ENCODE peak calls at places on chromosomes 6 and 20, in eight cellular contexts. One of them, this sample, is unnamed.

GRCh38 chr6:154258064-154258757 is 98.4 kb downstream of the IPCEF1 start:
- DNase-seq in ovary: no peak
- DNase-seq in transverse colon: no peak
- DNase-seq in body of pancreas: no peak
- DNase-seq in adrenal gland: no peak
- DNase-seq in uterus: no peak
- DNase-seq in A549: no peak
- DNase-seq in breast epithelium: no peak
- DNase-seq in this sample: no peak

GRCh38 chr20:47792021-47792618 is 6.8 kb upstream of the SULF2 start:
- DNase-seq in ovary: peak; percentile 81
- DNase-seq in uterus: peak; percentile 77
- DNase-seq in A549: no peak
- DNase-seq in transverse colon: peak; percentile 37
- DNase-seq in breast epithelium: peak; percentile 67
- DNase-seq in adrenal gland: peak; percentile 74
- DNase-seq in body of pancreas: peak; percentile 47
- DNase-seq in this sample: no peak

GRCh38 chr6:35063701-35064507 is 77.2 kb downstream of the TCP11 start:
- DNase-seq in breast epithelium: no peak
- DNase-seq in A549: no peak
- DNase-seq in adrenal gland: no peak
- DNase-seq in uterus: no peak
- DNase-seq in ovary: no peak
- DNase-seq in transverse colon: no peak
- DNase-seq in body of pancreas: no peak
- DNase-seq in this sample: no peak

GRCh38 chr6:133553652-133554051 is 312.5 kb downstream of the EYA4 start:
- DNase-seq in uterus: peak; percentile 23
- DNase-seq in A549: no peak
- DNase-seq in transverse colon: peak; percentile 10
- DNase-seq in body of pancreas: peak; percentile 67
- DNase-seq in ovary: peak; percentile 50
- DNase-seq in breast epithelium: no peak
- DNase-seq in adrenal gland: peak; percentile 63
- DNase-seq in this sample: no peak

GRCh38 chr6:11270030-11271027 is 37.9 kb upstream of the NEDD9 start:
- DNase-seq in breast epithelium: no peak
- DNase-seq in A549: no peak
- DNase-seq in uterus: no peak
- DNase-seq in ovary: no peak
- DNase-seq in transverse colon: peak; percentile 76
- DNase-seq in adrenal gland: peak; percentile 78
- DNase-seq in body of pancreas: peak; percentile 29
- DNase-seq in this sample: no peak

GRCh38 chr6:160965893-160966292 is 25.7 kb upstream of the MAP3K4 start:
- DNase-seq in uterus: no peak
- DNase-seq in A549: no peak
- DNase-seq in body of pancreas: no peak
- DNase-seq in ovary: no peak
- DNase-seq in breast epithelium: no peak
- DNase-seq in transverse colon: no peak
- DNase-seq in adrenal gland: no peak
- DNase-seq in this sample: no peak

GRCh38 chr20:63877755-63878470 is 12.8 kb downstream of the TPD52L2 start:
- DNase-seq in body of pancreas: no peak
- DNase-seq in A549: no peak
- DNase-seq in transverse colon: no peak
- DNase-seq in breast epithelium: no peak
- DNase-seq in ovary: no peak
- DNase-seq in uterus: no peak
- DNase-seq in adrenal gland: no peak
- DNase-seq in this sample: no peak

GRCh38 chr6:153511896-153512496 is 380.9 kb upstream of the RGS17 start:
- DNase-seq in transverse colon: no peak
- DNase-seq in uterus: no peak
- DNase-seq in body of pancreas: no peak
- DNase-seq in ovary: no peak
- DNase-seq in breast epithelium: no peak
- DNase-seq in A549: peak; percentile 6
- DNase-seq in adrenal gland: no peak
- DNase-seq in this sample: no peak

GRCh38 chr6:3546121-3546520 is 89.3 kb upstream of the SLC22A23 start:
- DNase-seq in ovary: no peak
- DNase-seq in transverse colon: peak; percentile 80
- DNase-seq in uterus: no peak
- DNase-seq in breast epithelium: no peak
- DNase-seq in body of pancreas: no peak
- DNase-seq in A549: no peak
- DNase-seq in adrenal gland: no peak
- DNase-seq in this sample: no peak

GRCh38 chr6:4928426-4928825 is 75.4 kb downstream of the RPP40 start:
- DNase-seq in breast epithelium: no peak
- DNase-seq in transverse colon: no peak
- DNase-seq in ovary: no peak
- DNase-seq in adrenal gland: no peak
- DNase-seq in A549: no peak
- DNase-seq in uterus: no peak
- DNase-seq in body of pancreas: no peak
- DNase-seq in this sample: no peak

GRCh38 chr6:9200712-9201111 is 765.4 kb upstream of the SLC35B3 start:
- DNase-seq in breast epithelium: no peak
- DNase-seq in body of pancreas: no peak
- DNase-seq in ovary: no peak
- DNase-seq in uterus: no peak
- DNase-seq in transverse colon: no peak
- DNase-seq in adrenal gland: no peak
- DNase-seq in A549: no peak
- DNase-seq in this sample: no peak

GRCh38 chr6:29517245-29517644 is 29.5 kb upstream of the MAS1L start:
- DNase-seq in breast epithelium: no peak
- DNase-seq in body of pancreas: no peak
- DNase-seq in ovary: no peak
- DNase-seq in A549: no peak
- DNase-seq in uterus: no peak
- DNase-seq in adrenal gland: no peak
- DNase-seq in transverse colon: no peak
- DNase-seq in this sample: peak; percentile 69

GRCh38 chr20:34624628-34625027 is 52.3 kb downstream of the PIGU start:
- DNase-seq in A549: no peak
- DNase-seq in transverse colon: no peak
- DNase-seq in ovary: no peak
- DNase-seq in breast epithelium: peak; percentile 62
- DNase-seq in adrenal gland: peak; percentile 71
- DNase-seq in body of pancreas: no peak
- DNase-seq in uterus: no peak
- DNase-seq in this sample: no peak

GRCh38 chr6:113383701-113384100 is 473.4 kb upstream of the MARCKS start:
- DNase-seq in adrenal gland: no peak
- DNase-seq in transverse colon: no peak
- DNase-seq in breast epithelium: no peak
- DNase-seq in uterus: no peak
- DNase-seq in body of pancreas: no peak
- DNase-seq in ovary: no peak
- DNase-seq in A549: no peak
- DNase-seq in this sample: no peak

GRCh38 chr6:26032387-26033131 is 54.7 kb upstream of the HFE start:
- DNase-seq in A549: no peak
- DNase-seq in transverse colon: peak; percentile 42
- DNase-seq in adrenal gland: no peak
- DNase-seq in uterus: no peak
- DNase-seq in breast epithelium: no peak
- DNase-seq in ovary: no peak
- DNase-seq in body of pancreas: no peak
- DNase-seq in this sample: no peak

GRCh38 chr6:25006565-25007001 is 70.8 kb upstream of the RIPOR2 start:
- DNase-seq in uterus: peak; percentile 51
- DNase-seq in A549: no peak
- DNase-seq in breast epithelium: no peak
- DNase-seq in transverse colon: peak; percentile 57
- DNase-seq in ovary: no peak
- DNase-seq in adrenal gland: peak; percentile 76
- DNase-seq in body of pancreas: peak; percentile 73
- DNase-seq in this sample: no peak
- TF ChIP-seq POLR2A in uterus: no peak
- TF ChIP-seq POLR2A in A549: no peak
- TF ChIP-seq POLR2A in breast epithelium: no peak
- TF ChIP-seq POLR2A in transverse colon: peak; percentile 26
- TF ChIP-seq POLR2A in ovary: no peak
- TF ChIP-seq POLR2A in adrenal gland: no peak
- TF ChIP-seq POLR2A in body of pancreas: peak; percentile 66
- TF ChIP-seq POLR2A in this sample: no peak

GRCh38 chr6:109455161-109455501 is 441 bp downstream of the MICAL1 start:
- DNase-seq in body of pancreas: no peak
- DNase-seq in breast epithelium: no peak
- DNase-seq in adrenal gland: peak; percentile 51
- DNase-seq in uterus: no peak
- DNase-seq in transverse colon: peak; percentile 63
- DNase-seq in ovary: no peak
- DNase-seq in A549: no peak
- DNase-seq in this sample: no peak
- H3K4me1 ChIP-seq in body of pancreas: peaks cover 18% of the 10 kb centered on the region
- H3K4me1 ChIP-seq in breast epithelium: no peaks in the 10 kb centered on the region
- H3K4me1 ChIP-seq in adrenal gland: peaks cover 34% of the 10 kb centered on the region
- H3K4me1 ChIP-seq in uterus: no peaks in the 10 kb centered on the region
- H3K4me1 ChIP-seq in transverse colon: peaks cover 37% of the 10 kb centered on the region
- H3K4me1 ChIP-seq in ovary: peaks cover 3% of the 10 kb centered on the region
- H3K4me1 ChIP-seq in A549: peaks cover 14% of the 10 kb centered on the region
- H3K4me1 ChIP-seq in this sample: peaks cover 54% of the 10 kb centered on the region

GRCh38 chr20:51335329-51335841 is 207.1 kb downstream of the NFATC2 start:
- DNase-seq in A549: peak; percentile 40
- DNase-seq in uterus: no peak
- DNase-seq in ovary: no peak
- DNase-seq in breast epithelium: no peak
- DNase-seq in adrenal gland: no peak
- DNase-seq in body of pancreas: no peak
- DNase-seq in transverse colon: no peak
- DNase-seq in this sample: no peak
- TF ChIP-seq CTCF in A549: no peak
- TF ChIP-seq CTCF in uterus: no peak
- TF ChIP-seq CTCF in ovary: no peak
- TF ChIP-seq CTCF in breast epithelium: no peak
- TF ChIP-seq CTCF in adrenal gland: no peak
- TF ChIP-seq CTCF in body of pancreas: no peak
- TF ChIP-seq CTCF in transverse colon: no peak
- TF ChIP-seq CTCF in this sample: no peak

GRCh38 chr6:128531696-128532095 is 11.3 kb upstream of the PTPRK start:
- DNase-seq in transverse colon: no peak
- DNase-seq in A549: no peak
- DNase-seq in uterus: no peak
- DNase-seq in ovary: no peak
- DNase-seq in body of pancreas: no peak
- DNase-seq in breast epithelium: no peak
- DNase-seq in adrenal gland: no peak
- DNase-seq in this sample: no peak
- TF ChIP-seq POLR2A in transverse colon: no peak
- TF ChIP-seq POLR2A in A549: no peak
- TF ChIP-seq POLR2A in uterus: no peak
- TF ChIP-seq POLR2A in ovary: no peak
- TF ChIP-seq POLR2A in body of pancreas: no peak
- TF ChIP-seq POLR2A in breast epithelium: no peak
- TF ChIP-seq POLR2A in adrenal gland: no peak
- TF ChIP-seq POLR2A in this sample: no peak

GRCh38 chr20:38180781-38181180 is 15.7 kb upstream of the TGM2 start:
- DNase-seq in adrenal gland: no peak
- DNase-seq in uterus: peak; percentile 9
- DNase-seq in A549: no peak
- DNase-seq in ovary: no peak
- DNase-seq in body of pancreas: no peak
- DNase-seq in transverse colon: no peak
- DNase-seq in breast epithelium: no peak
- DNase-seq in this sample: no peak
- H3K4me1 ChIP-seq in adrenal gland: peaks cover 4% of the 10 kb centered on the region
- H3K4me1 ChIP-seq in uterus: no peaks in the 10 kb centered on the region
- H3K4me1 ChIP-seq in A549: peaks cover 19% of the 10 kb centered on the region
- H3K4me1 ChIP-seq in ovary: no peaks in the 10 kb centered on the region
- H3K4me1 ChIP-seq in body of pancreas: no peaks in the 10 kb centered on the region
- H3K4me1 ChIP-seq in transverse colon: no peaks in the 10 kb centered on the region
- H3K4me1 ChIP-seq in breast epithelium: no peaks in the 10 kb centered on the region
- H3K4me1 ChIP-seq in this sample: no peaks in the 10 kb centered on the region

GRCh38 chr20:17875981-17876385 is 92.6 kb downstream of the SNX5 start:
- DNase-seq in transverse colon: no peak
- DNase-seq in body of pancreas: peak; percentile 36
- DNase-seq in A549: no peak
- DNase-seq in ovary: no peak
- DNase-seq in uterus: no peak
- DNase-seq in adrenal gland: no peak
- DNase-seq in breast epithelium: no peak
- DNase-seq in this sample: no peak

GRCh38 chr20:17878069-17878911 is 90.3 kb downstream of the SNX5 start:
- DNase-seq in body of pancreas: no peak
- DNase-seq in transverse colon: no peak
- DNase-seq in ovary: no peak
- DNase-seq in A549: no peak
- DNase-seq in uterus: no peak
- DNase-seq in breast epithelium: no peak
- DNase-seq in adrenal gland: no peak
- DNase-seq in this sample: no peak

GRCh38 chr20:17882065-17882833 is 86.3 kb downstream of the SNX5 start:
- DNase-seq in body of pancreas: no peak
- DNase-seq in breast epithelium: no peak
- DNase-seq in transverse colon: no peak
- DNase-seq in A549: no peak
- DNase-seq in ovary: no peak
- DNase-seq in uterus: no peak
- DNase-seq in adrenal gland: no peak
- DNase-seq in this sample: no peak

GRCh38 chr20:17881741-17882064 is 86.9 kb downstream of the SNX5 start:
- DNase-seq in adrenal gland: no peak
- DNase-seq in breast epithelium: no peak
- DNase-seq in transverse colon: no peak
- DNase-seq in ovary: no peak
- DNase-seq in uterus: no peak
- DNase-seq in body of pancreas: no peak
- DNase-seq in A549: no peak
- DNase-seq in this sample: no peak

DNA sequence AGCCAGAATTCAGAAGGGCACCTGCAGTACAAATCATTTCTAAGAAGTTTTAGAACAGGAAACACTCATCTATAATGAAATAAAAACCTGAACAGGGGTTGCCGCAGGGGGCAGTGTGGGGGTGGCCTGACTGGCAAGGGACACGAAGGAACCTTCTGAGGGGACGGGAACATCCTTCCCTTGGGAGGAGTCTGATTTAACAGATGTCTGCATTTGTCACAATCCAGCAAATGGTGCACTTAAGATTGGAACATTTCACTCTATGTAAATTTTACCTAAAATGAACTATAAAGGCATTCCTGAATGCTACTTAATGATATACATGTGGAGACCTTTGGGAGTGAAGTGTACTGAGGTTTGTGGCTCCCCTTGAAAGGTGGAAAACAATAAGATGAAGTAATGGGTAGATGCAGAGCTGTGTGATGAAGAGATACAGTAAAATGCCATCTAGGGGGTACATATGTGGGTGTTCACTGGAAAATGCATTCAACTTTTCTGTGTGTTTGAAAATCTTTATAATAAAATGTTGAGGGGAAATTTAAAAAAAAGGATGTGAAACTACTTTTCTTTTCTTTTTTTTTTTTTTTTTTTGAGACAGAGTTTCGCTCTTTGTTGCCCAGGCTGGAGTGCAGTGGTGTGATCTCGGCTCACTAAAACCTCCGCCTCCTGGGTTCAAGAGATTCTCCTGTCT is 89.5 kb downstream of the SNX5 start:
- DNase-seq in adrenal gland: no peak
- DNase-seq in ovary: no peak
- DNase-seq in body of pancreas: no peak
- DNase-seq in uterus: no peak
- DNase-seq in transverse colon: no peak
- DNase-seq in breast epithelium: peak; percentile 25
- DNase-seq in A549: no peak
- DNase-seq in this sample: no peak
- TF ChIP-seq CTCF in adrenal gland: peak; percentile 9
- TF ChIP-seq CTCF in ovary: no peak
- TF ChIP-seq CTCF in body of pancreas: no peak
- TF ChIP-seq CTCF in uterus: no peak
- TF ChIP-seq CTCF in transverse colon: no peak
- TF ChIP-seq CTCF in breast epithelium: no peak
- TF ChIP-seq CTCF in A549: no peak
- TF ChIP-seq CTCF in this sample: no peak

This sample was measured in vagina.